ENCODE peak calls at places on chromosomes 1 and 21, in ten cellular contexts. R is WTC11; E is stimulated activated CD8-positive, alpha-beta memory T cell treated with anti-CD3 and anti-CD28 coated beads, Interleukin-7, amount 100 ng/mL, for 48 hours; S is upper lobe of right lung; D is activated T-cell treated with anti-CD3 and anti-CD28 coated beads for 24 hours; J is cardiac muscle cell; O is ecto neural progenitor cell; T is GM12865; W is cardiac septum; P is NCI-H2081 treated with DMSO at 0.1 percent for 48 hours. L is an unnamed sample.

GRCh38 chr1:245860681-245861552 is 646.2 kb downstream of the SMYD3 start:
- DNase-seq in J (no peak), R (no peak), D (no peak), S (no peak), P (no peak), E (no peak), T (no peak), W (no peak), O (no peak), L (no peak)

GRCh38 chr1:246569248-246570238 is 3.3 kb downstream of the CNST start:
- DNase-seq in T (peak), J (no peak), D (no peak), R (no peak), S (no peak), O (no peak), E (no peak), W (no peak), P (peak), L (no peak)

GRCh38 chr1:197632651-197633050 is 142.6 kb downstream of the DENND1B start:
- DNase-seq in P (no peak), R (no peak), J (no peak), E (no peak), D (no peak), W (no peak), O (no peak), S (no peak), T (no peak), L (no peak)

GRCh38 chr1:86849756-86850155 is 64.2 kb downstream of the SELENOF start:
- DNase-seq in T (no peak), R (no peak), P (no peak), O (no peak), E (no peak), S (no peak), J (no peak), D (no peak), W (no peak), L (no peak)

GRCh38 chr21:42220138-42220701 is 1.3 kb downstream of the ABCG1 start:
- DNase-seq in J (peak), R (no peak), D (peak), T (peak), E (peak), S (no peak), O (peak), W (peak), P (peak), L (peak)

GRCh38 chr1:206929509-206929908 is 7.8 kb upstream of the FCMR start:
- DNase-seq in R (no peak), S (no peak), T (peak), O (no peak), P (no peak), D (no peak), J (no peak), E (no peak), W (no peak), L (no peak)

GRCh38 chr1:28002600-28002999 is 42.8 kb downstream of the XKR8 start:
- DNase-seq in E (no peak), J (no peak), S (no peak), T (no peak), P (no peak), R (no peak), W (no peak), D (no peak), O (no peak), L (no peak)

GRCh38 chr1:14538335-14538734 is 60.1 kb upstream of the KAZN start:
- DNase-seq in J (no peak), P (no peak), R (peak), T (no peak), S (no peak), D (no peak), E (no peak), W (no peak), O (no peak), L (no peak)

GRCh38 chr1:3133671-3134070 is 64.7 kb downstream of the PRDM16 start:
- DNase-seq in D (no peak), W (no peak), J (no peak), R (no peak), O (no peak), T (no peak), E (no peak), S (peak), P (no peak), L (no peak)

GRCh38 chr1:43659785-43660184 is 9.8 kb downstream of the KDM4A start:
- DNase-seq in E (no peak), D (no peak), R (no peak), J (no peak), P (no peak), T (no peak), O (no peak), S (no peak), W (no peak), L (no peak)

GRCh38 chr1:55275151-55275748 is 60.1 kb upstream of the USP24 start:
- DNase-seq in O (no peak), P (no peak), D (no peak), W (no peak), R (no peak), E (no peak), T (no peak), S (no peak), J (no peak), L (no peak)

GRCh38 chr21:16535100-16535418 is 805.3 kb downstream of the USP25 start:
- DNase-seq in P (no peak), S (peak), R (no peak), E (no peak), D (no peak), O (no peak), T (no peak), J (no peak), W (peak), L (no peak)

L was measured in T-helper 22 cell.